ENCODE peak calls at places on chromosome 4, in six cellular contexts. V is esophagus muscularis mucosa, X is stomach, P is tibial nerve, J is suprapubic skin, U is GM12878. B is an unnamed sample.

GRCh38 chr4:53855886-53856260 is 208.5 kb downstream of the CHIC2 start:
- DNase-seq in V (no peak), X (no peak), J (no peak), P (no peak), U (no peak), B (peak; percentile 67)

GRCh38 chr4:160233141-160233540 is 1130.3 kb downstream of the RAPGEF2 start:
- DNase-seq in X (no peak), V (no peak), P (no peak), J (no peak), U (no peak), B (no peak)

GRCh38 chr4:169620846-169621228 is 459 bp downstream of the CLCN3 start:
- DNase-seq in V (no peak), P (no peak), J (no peak), X (no peak), U (no peak), B (no peak)

GRCh38 chr4:39201963-39202362 is 19.6 kb downstream of the WDR19 start:
- DNase-seq in P (no peak), J (no peak), U (no peak), V (no peak), X (no peak), B (no peak)

GRCh38 chr4:85474356-85474755 is 594 bp upstream of the ARHGAP24 start:
- DNase-seq in P (no peak), J (no peak), X (no peak), V (no peak), U (no peak), B (no peak)

GRCh38 chr4:8846046-8846720 is 25.5 kb downstream of the HMX1 start:
- DNase-seq in U (no peak), V (no peak), J (peak; percentile 35), P (no peak), X (no peak), B (peak; percentile 48)

GRCh38 chr4:88989990-88990389 is 67.0 kb downstream of the FAM13A start:
- DNase-seq in P (no peak), X (no peak), V (no peak), J (no peak), U (no peak), B (no peak)

GRCh38 chr4:37540486-37540885 is 145.7 kb downstream of the RELL1 start:
- DNase-seq in J (no peak), X (no peak), U (no peak), P (no peak), V (peak; percentile 90), B (no peak)

GRCh38 chr4:21728231-21728758 is 220.3 kb downstream of the KCNIP4 start:
- DNase-seq in P (no peak), X (no peak), U (no peak), J (no peak), V (no peak), B (no peak)

GRCh38 chr4:95289028-95289634 is 259.6 kb downstream of the UNC5C start:
- DNase-seq in X (no peak), V (no peak), J (no peak), P (no peak), U (no peak), B (no peak)

GRCh38 chr4:132383571-132384199 is 765.4 kb upstream of the PCDH10 start:
- DNase-seq in U (no peak), P (no peak), X (no peak), J (no peak), V (no peak), B (no peak)

GRCh38 chr4:21885241-21885640 is 63.3 kb downstream of the KCNIP4 start:
- DNase-seq in P (no peak), X (no peak), U (no peak), V (no peak), J (no peak), B (no peak)

GRCh38 chr4:92104506-92104905 is 199.3 kb upstream of the GRID2 start:
- DNase-seq in V (no peak), X (no peak), P (no peak), J (no peak), U (no peak), B (no peak)

GRCh38 chr4:80206541-80207171 is 9.4 kb downstream of the PRDM8 start:
- DNase-seq in J (no peak), X (no peak), V (no peak), P (no peak), U (no peak), B (peak; percentile 70)

GRCh38 chr4:110902500-110902899 is 279.6 kb upstream of the PITX2 start:
- DNase-seq in P (no peak), X (no peak), J (no peak), V (no peak), U (no peak), B (no peak)

GRCh38 chr4:112514079-112514448 is 1.9 kb downstream of the NEUROG2 start:
- DNase-seq in J (no peak), U (no peak), X (no peak), P (no peak), V (no peak), B (no peak)

GRCh38 chr4:102713096-102713495 is 47.7 kb downstream of the MANBA start:
- DNase-seq in U (no peak), P (no peak), V (no peak), J (no peak), X (no peak), B (no peak)

GRCh38 chr4:130067419-130067818 is 971.5 kb downstream of the C4orf33 start:
- DNase-seq in V (no peak), P (no peak), X (no peak), U (no peak), J (no peak), B (no peak)

GRCh38 chr4:140603286-140603685 is 34.5 kb upstream of the UCP1 start:
- DNase-seq in X (no peak), V (no peak), U (no peak), J (no peak), P (no peak), B (no peak)

GRCh38 chr4:98659741-98660507 is 1.5 kb upstream of the TSPAN5 start:
- DNase-seq in X (no peak), U (no peak), P (no peak), J (no peak), V (no peak), B (no peak)

GRCh38 chr4:102501635-102502382 is 650 bp downstream of the NFKB1 start:
- DNase-seq in U (peak; percentile 54), P (peak; percentile 59), J (peak; percentile 92), V (peak; percentile 93), X (peak; percentile 81), B (peak; percentile 90)

GRCh38 chr4:46445689-46446339 is 55.9 kb upstream of the GABRA2 start:
- DNase-seq in V (no peak), U (no peak), X (no peak), P (no peak), J (no peak), B (no peak)

GRCh38 chr4:31998807-31999206 is 1278.6 kb downstream of the PCDH7 start:
- DNase-seq in X (no peak), J (no peak), V (no peak), P (no peak), U (no peak), B (no peak)

GRCh38 chr4:79528241-79528706 is 120.2 kb upstream of the GK2 start:
- DNase-seq in J (no peak), P (no peak), X (no peak), U (no peak), V (no peak), B (no peak)

GRCh38 chr4:80006935-80007744 is 65.9 kb downstream of the ANTXR2 start:
- DNase-seq in V (no peak), J (no peak), U (no peak), X (no peak), P (no peak), B (no peak)

GRCh38 chr4:128630881-128631280 is 178.6 kb upstream of the JADE1 start:
- DNase-seq in P (no peak), J (no peak), X (no peak), U (no peak), V (no peak), B (no peak)

GRCh38 chr4:111754003-111754402 is 391.3 kb upstream of the FAM241A start:
- DNase-seq in X (no peak), P (no peak), V (no peak), U (no peak), J (no peak), B (no peak)

GRCh38 chr4:37516057-37516775 is 170.0 kb downstream of the RELL1 start:
- DNase-seq in V (no peak), J (no peak), X (no peak), U (no peak), P (no peak), B (no peak)

GRCh38 chr4:77481856-77482255 is 123.8 kb upstream of the CXCL13 start:
- DNase-seq in U (no peak), J (no peak), P (no peak), X (no peak), V (peak; percentile 81), B (no peak)

DNA sequence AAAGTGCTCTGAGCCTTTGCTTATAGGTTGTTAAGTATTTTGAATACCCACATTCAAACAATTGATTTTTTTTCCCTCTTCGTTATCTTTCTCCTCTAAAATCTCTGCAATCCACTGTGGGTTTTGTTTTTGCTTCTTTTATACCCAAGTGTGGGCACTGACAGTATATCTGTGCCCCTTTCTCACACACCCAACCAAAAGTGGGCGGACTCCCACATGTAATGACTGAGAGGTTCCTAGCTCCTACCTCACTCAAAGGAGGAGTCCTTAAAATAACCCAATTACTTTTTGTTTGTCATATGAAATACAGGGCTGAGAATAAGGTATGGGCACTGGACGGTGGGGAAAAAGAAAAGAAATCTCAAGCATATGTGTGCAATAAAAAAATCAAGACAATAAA is 51.7 kb downstream of the PPARGC1A start:
- DNase-seq in X (no peak), U (no peak), J (no peak), V (no peak), P (no peak), B (no peak)
- H3K27ac ChIP-seq in X (no peak overlapping the region), U (no peak overlapping the region), J (no peak overlapping the region), V (no peak overlapping the region), P (no peak overlapping the region), B (no peak overlapping the region)

GRCh38 chr4:100790838-100791615 is 273.2 kb upstream of the EMCN start:
- DNase-seq in X (no peak), J (no peak), V (no peak), P (no peak), U (no peak), B (no peak)
- TF ChIP-seq EP300 in X (no peak), J (no peak), V (no peak), P (no peak), U (no peak), B (no peak)

GRCh38 chr4:5891563-5892320 is 1.1 kb downstream of the CRMP1 start:
- DNase-seq in U (no peak), V (no peak), X (no peak), J (no peak), P (no peak), B (no peak)
- H3K27me3 ChIP-seq in U (peaks cover 17% of the 10 kb centered on the region), V (peaks cover 6% of the 10 kb centered on the region), X (peaks cover 35% of the 10 kb centered on the region), J (peaks cover 99% of the 10 kb centered on the region), P (no peaks in the 10 kb centered on the region), B (peaks cover 79% of the 10 kb centered on the region)

GRCh38 chr4:152937280-152937534 is 1.1 kb downstream of the FHDC1 start:
- DNase-seq in V (no peak), J (no peak), X (no peak), P (no peak), U (no peak), B (no peak)

GRCh38 chr4:152936446-152937279 is 540 bp downstream of the FHDC1 start:
- DNase-seq in P (no peak), U (no peak), V (no peak), X (peak; percentile 57), J (no peak), B (no peak)

GRCh38 chr4:152937535-152938236 is 1.6 kb downstream of the FHDC1 start:
- DNase-seq in J (no peak), U (no peak), P (no peak), X (peak; percentile 45), V (no peak), B (no peak)

GRCh38 chr4:152935138-152935537 is 985 bp upstream of the FHDC1 start:
- DNase-seq in X (peak; percentile 62), V (no peak), P (no peak), J (no peak), U (no peak), B (no peak)

GRCh38 chr4:152935661-152936445 is at the start of gene FHDC1:
- DNase-seq in J (peak; percentile 60), V (no peak), U (no peak), X (peak; percentile 90), P (no peak), B (no peak)
- H3K27ac ChIP-seq in J (peak within 1 kb of the TSS; percentile 74), V (peak within 1 kb of the TSS; percentile 62), U (no peak within 1 kb of the TSS), X (peak within 1 kb of the TSS; percentile 90), P (peak within 1 kb of the TSS; percentile 77), B (peak within 1 kb of the TSS; percentile 35)